ENCODE peak calls at places on chromosomes 13 and 19, in four cellular contexts. M, W, Q and C are unnamed samples.

GRCh38 chr19:6030214-6030507 is 52.2 kb upstream of the RANBP3 start:
- DNase-seq in Q (peak; percentile 74), W (peak; percentile 56), M (no peak), C (peak; percentile 91)

GRCh38 chr13:78736142-78736541 is 77.2 kb upstream of the OBI1 start:
- DNase-seq in W (no peak), M (no peak), Q (no peak), C (no peak)

GRCh38 chr13:29954082-29955043 is 103.9 kb upstream of the UBL3 start:
- DNase-seq in M (no peak), W (no peak), Q (no peak), C (no peak)

GRCh38 chr13:54004026-54004699 is 975.5 kb downstream of the OLFM4 start:
- DNase-seq in Q (no peak), M (no peak), W (no peak), C (no peak)

GRCh38 chr13:101416181-101417042 is at the start of gene NALCN:
- DNase-seq in Q (peak; percentile 24), W (peak; percentile 75), M (no peak), C (peak; percentile 18)

GRCh38 chr13:57640582-57640981 is 9.0 kb downstream of the PCDH17 start:
- DNase-seq in W (no peak), M (no peak), Q (no peak), C (no peak)

GRCh38 chr19:51026554-51026831 is at the start of gene KLK11:
- DNase-seq in Q (no peak), W (no peak), M (peak; percentile 90), C (no peak)

GRCh38 chr13:92175330-92175729 is 776.9 kb downstream of the GPC5 start:
- DNase-seq in W (peak; percentile 30), M (no peak), Q (peak; percentile 53), C (peak; percentile 93)

GRCh38 chr13:51158923-51159322 is 47.8 kb upstream of the C13orf42 start:
- DNase-seq in M (no peak), Q (no peak), W (peak; percentile 37), C (no peak)

GRCh38 chr19:13881692-13882418 is 4.9 kb downstream of the NANOS3 start:
- DNase-seq in W (peak; percentile 62), M (no peak), Q (peak; percentile 40), C (peak; percentile 45)